ENCODE peak calls at places on chromosomes 3 and 15, in ten cellular contexts. Z is SW480; S is activated naive CD4-positive, alpha-beta T cell; I is HuH-7; K is fibroblast of lung; C is endothelial cell; H is H9; E is GM23338; B is RCC 7860; D is A549. T is an unnamed sample.

GRCh38 chr3:113247664-113248458 is 36.5 kb downstream of the BOC start:
- DNase-seq in I (no peak), Z (no peak), S (no peak), B (no peak), H (no peak), K (no peak), D (no peak), E (no peak), C (no peak), T (no peak)

GRCh38 chr15:36400936-36401585 is 178.4 kb upstream of the CDIN1 start:
- DNase-seq in D (no peak), Z (no peak), B (no peak), E (no peak), K (no peak), I (no peak), H (no peak), S (no peak), C (no peak), T (no peak)

GRCh38 chr3:49724586-49724985 is 835 bp upstream of the GMPPB start:
- DNase-seq in B (no peak), E (peak), Z (no peak), I (no peak), D (no peak), H (peak), K (no peak), C (no peak), S (no peak), T (no peak)

GRCh38 chr3:189664311-189664710 is 33.1 kb downstream of the TP63 start:
- DNase-seq in I (peak), C (no peak), H (no peak), Z (no peak), B (peak), D (peak), E (no peak), K (peak), S (no peak), T (peak)

GRCh38 chr15:41605566-41605965 is 46.6 kb downstream of the TYRO3 start:
- DNase-seq in B (no peak), C (no peak), E (no peak), D (no peak), K (peak), I (no peak), H (no peak), S (no peak), Z (no peak), T (no peak)

GRCh38 chr3:12895391-12896205 is 54.2 kb upstream of the RPL32 start:
- DNase-seq in Z (no peak), C (no peak), E (no peak), H (no peak), B (no peak), K (peak), I (no peak), D (no peak), S (no peak), T (no peak)

GRCh38 chr3:150613034-150613433 is 9.9 kb downstream of the SELENOT start:
- DNase-seq in S (no peak), D (no peak), B (no peak), C (no peak), K (no peak), I (no peak), Z (no peak), E (no peak), H (no peak), T (no peak)

GRCh38 chr3:196688349-196688748 is 23.7 kb downstream of the CEP19 start:
- DNase-seq in K (peak), D (no peak), Z (no peak), E (no peak), I (no peak), H (no peak), S (no peak), C (no peak), B (no peak), T (peak)

GRCh38 chr15:68589012-68589411 is 10.2 kb downstream of the CORO2B start:
- DNase-seq in Z (no peak), E (no peak), B (no peak), S (no peak), H (no peak), D (no peak), K (peak), C (no peak), I (no peak), T (no peak)

GRCh38 chr15:50506121-50506520 is 40.3 kb downstream of the USP50 start:
- DNase-seq in Z (no peak), K (no peak), I (no peak), H (peak), C (peak), D (no peak), S (no peak), E (peak), B (no peak), T (no peak)

GRCh38 chr3:125280966-125281365 is 68.4 kb upstream of the SLC12A8 start:
- DNase-seq in B (no peak), D (no peak), S (no peak), I (no peak), C (no peak), Z (peak), E (peak), K (peak), H (no peak), T (peak)

GRCh38 chr3:196406806-196407470 is 25.3 kb downstream of the UBXN7 start:
- DNase-seq in H (no peak), B (no peak), E (peak), Z (no peak), C (no peak), S (no peak), I (no peak), K (peak), D (no peak), T (peak)

GRCh38 chr3:179181993-179182551 is 33.9 kb downstream of the PIK3CA start:
- DNase-seq in Z (no peak), K (peak), S (no peak), B (no peak), I (no peak), E (no peak), C (no peak), D (no peak), H (no peak), T (peak)

GRCh38 chr3:29410200-29410599 is 129.3 kb downstream of the RBMS3 start:
- DNase-seq in I (no peak), E (no peak), D (no peak), H (no peak), C (no peak), K (no peak), S (no peak), Z (no peak), B (no peak), T (no peak)

GRCh38 chr3:50242778-50243551 is 7.0 kb downstream of the GNAI2 start:
- DNase-seq in H (no peak), E (peak), C (peak), K (peak), D (no peak), B (peak), Z (no peak), I (no peak), S (no peak), T (no peak)

GRCh38 chr3:42502429-42503250 is at the start of gene VIPR1:
- DNase-seq in K (peak), B (no peak), Z (peak), I (peak), H (peak), S (peak), E (peak), C (peak), D (peak), T (no peak)

GRCh38 chr3:177729939-177730700 is 532.8 kb upstream of the TBL1XR1 start:
- DNase-seq in B (no peak), K (peak), C (no peak), S (no peak), Z (no peak), D (no peak), E (no peak), H (no peak), I (no peak), T (no peak)

GRCh38 chr3:99419111-99419510 is 219.3 kb upstream of the COL8A1 start:
- DNase-seq in B (no peak), E (no peak), H (no peak), D (no peak), K (peak), S (no peak), I (no peak), C (no peak), Z (no peak), T (peak)

GRCh38 chr3:197306374-197307086 is 8.1 kb upstream of the DLG1 start:
- DNase-seq in D (no peak), K (peak), B (peak), C (no peak), E (no peak), I (no peak), Z (peak), S (no peak), H (no peak), T (no peak)

GRCh38 chr15:100008258-100008657 is 275.0 kb upstream of the LYSMD4 start:
- DNase-seq in I (no peak), D (no peak), H (no peak), K (peak), C (no peak), B (no peak), Z (no peak), E (no peak), S (no peak), T (no peak)

GRCh38 chr15:58360421-58361090 is 71.2 kb upstream of the LIPC start:
- DNase-seq in S (no peak), K (no peak), Z (no peak), E (no peak), C (no peak), H (no peak), I (no peak), D (no peak), B (no peak), T (no peak)

GRCh38 chr3:51681453-51681852 is 10.4 kb downstream of the TEX264 start:
- DNase-seq in E (no peak), Z (peak), D (no peak), I (no peak), K (no peak), H (no peak), S (no peak), C (no peak), B (no peak), T (peak)